ENCODE peak calls at places on chromosomes 4 and X, in seven cellular contexts. One of them, this sample, is unnamed.

GRCh38 chr4:60682901-60683300 is 517.2 kb upstream of the ADGRL3 start:
- DNase-seq in HepG2: no peak
- DNase-seq in HCT116: no peak
- DNase-seq in H1: no peak
- DNase-seq in K562: no peak
- DNase-seq in GM12878: no peak
- DNase-seq in SK-N-SH: no peak
- DNase-seq in this sample: no peak

GRCh38 chr4:169009281-169010124 is 552 bp downstream of the CBR4 start:
- DNase-seq in GM12878: no peak
- DNase-seq in H1: no peak
- DNase-seq in HCT116: peak; percentile 35
- DNase-seq in K562: peak; percentile 42
- DNase-seq in SK-N-SH: no peak
- DNase-seq in HepG2: peak; percentile 63
- DNase-seq in this sample: peak; percentile 67

GRCh38 chr4:187484186-187484585 is 511.4 kb upstream of the ZFP42 start:
- DNase-seq in HepG2: no peak
- DNase-seq in GM12878: no peak
- DNase-seq in K562: no peak
- DNase-seq in HCT116: no peak
- DNase-seq in SK-N-SH: no peak
- DNase-seq in H1: no peak
- DNase-seq in this sample: no peak

GRCh38 chrX:121208563-121208962 is 161.2 kb downstream of the GLUD2 start:
- DNase-seq in HCT116: no peak
- DNase-seq in H1: no peak
- DNase-seq in K562: no peak
- DNase-seq in SK-N-SH: no peak
- DNase-seq in GM12878: no peak
- DNase-seq in HepG2: no peak
- DNase-seq in this sample: no peak

GRCh38 chr4:89056292-89056952 is 563 bp downstream of the FAM13A start:
- DNase-seq in HepG2: no peak
- DNase-seq in SK-N-SH: no peak
- DNase-seq in GM12878: no peak
- DNase-seq in HCT116: no peak
- DNase-seq in H1: no peak
- DNase-seq in K562: peak; percentile 28
- DNase-seq in this sample: no peak

GRCh38 chrX:150306002-150306401 is 57.1 kb upstream of the MAMLD1 start:
- DNase-seq in SK-N-SH: no peak
- DNase-seq in K562: no peak
- DNase-seq in HepG2: no peak
- DNase-seq in GM12878: no peak
- DNase-seq in HCT116: no peak
- DNase-seq in H1: no peak
- DNase-seq in this sample: no peak

GRCh38 chrX:103464071-103464773 is 55.1 kb downstream of the RAB40A start:
- DNase-seq in SK-N-SH: peak; percentile 37
- DNase-seq in H1: no peak
- DNase-seq in GM12878: no peak
- DNase-seq in HepG2: peak; percentile 10
- DNase-seq in HCT116: peak; percentile 8
- DNase-seq in K562: peak; percentile 25
- DNase-seq in this sample: peak; percentile 14

GRCh38 chr4:8523175-8523574 is 57.0 kb upstream of the GPR78 start:
- DNase-seq in K562: no peak
- DNase-seq in H1: no peak
- DNase-seq in HCT116: no peak
- DNase-seq in HepG2: no peak
- DNase-seq in GM12878: no peak
- DNase-seq in SK-N-SH: no peak
- DNase-seq in this sample: no peak

GRCh38 chr4:77062856-77063255 is 12.9 kb downstream of the CCNI start:
- DNase-seq in SK-N-SH: no peak
- DNase-seq in GM12878: no peak
- DNase-seq in HepG2: no peak
- DNase-seq in HCT116: no peak
- DNase-seq in H1: no peak
- DNase-seq in K562: no peak
- DNase-seq in this sample: no peak

GRCh38 chr4:184362338-184362737 is 112.0 kb downstream of the IRF2 start:
- DNase-seq in HepG2: no peak
- DNase-seq in GM12878: no peak
- DNase-seq in H1: no peak
- DNase-seq in HCT116: no peak
- DNase-seq in K562: no peak
- DNase-seq in SK-N-SH: no peak
- DNase-seq in this sample: no peak

GRCh38 chr4:117010695-117011094 is 74.7 kb downstream of the TRAM1L1 start:
- DNase-seq in GM12878: no peak
- DNase-seq in SK-N-SH: no peak
- DNase-seq in H1: no peak
- DNase-seq in HepG2: no peak
- DNase-seq in K562: no peak
- DNase-seq in HCT116: no peak
- DNase-seq in this sample: no peak

GRCh38 chr4:174010547-174010946 is 272.9 kb downstream of the FBXO8 start:
- DNase-seq in H1: no peak
- DNase-seq in K562: no peak
- DNase-seq in HepG2: no peak
- DNase-seq in HCT116: no peak
- DNase-seq in GM12878: no peak
- DNase-seq in SK-N-SH: no peak
- DNase-seq in this sample: no peak

GRCh38 chr4:100790838-100791615 is 273.2 kb upstream of the EMCN start:
- DNase-seq in SK-N-SH: no peak
- DNase-seq in H1: no peak
- DNase-seq in HCT116: no peak
- DNase-seq in GM12878: no peak
- DNase-seq in K562: no peak
- DNase-seq in HepG2: no peak
- DNase-seq in this sample: no peak

GRCh38 chrX:12973561-12974216 is 1.2 kb upstream of the TMSB4X start:
- DNase-seq in SK-N-SH: no peak
- DNase-seq in HCT116: no peak
- DNase-seq in GM12878: no peak
- DNase-seq in HepG2: no peak
- DNase-seq in H1: no peak
- DNase-seq in K562: no peak
- DNase-seq in this sample: peak; percentile 64

GRCh38 chrX:20362268-20363002 is 95.7 kb upstream of the RPS6KA3 start:
- DNase-seq in HepG2: peak; percentile 93
- DNase-seq in H1: no peak
- DNase-seq in K562: no peak
- DNase-seq in HCT116: no peak
- DNase-seq in GM12878: no peak
- DNase-seq in SK-N-SH: no peak
- DNase-seq in this sample: no peak

GRCh38 chr4:8294775-8295174 is 25.2 kb downstream of the HTRA3 start:
- DNase-seq in H1: no peak
- DNase-seq in HCT116: no peak
- DNase-seq in GM12878: no peak
- DNase-seq in K562: no peak
- DNase-seq in SK-N-SH: no peak
- DNase-seq in HepG2: no peak
- DNase-seq in this sample: no peak

GRCh38 chr4:3375688-3376087 is 66.1 kb upstream of the HGFAC start:
- DNase-seq in SK-N-SH: peak; percentile 26
- DNase-seq in H1: no peak
- DNase-seq in HepG2: no peak
- DNase-seq in HCT116: no peak
- DNase-seq in K562: no peak
- DNase-seq in GM12878: no peak
- DNase-seq in this sample: no peak

GRCh38 chr4:71184195-71184781 is 154.5 kb upstream of the SLC4A4 start:
- DNase-seq in SK-N-SH: peak; percentile 48
- DNase-seq in H1: no peak
- DNase-seq in GM12878: peak; percentile 13
- DNase-seq in K562: peak; percentile 36
- DNase-seq in HCT116: peak; percentile 63
- DNase-seq in HepG2: peak; percentile 31
- DNase-seq in this sample: peak; percentile 85

GRCh38 chrX:51178352-51178751 is 154.3 kb upstream of the NUDT10 start:
- DNase-seq in K562: no peak
- DNase-seq in HCT116: no peak
- DNase-seq in HepG2: no peak
- DNase-seq in GM12878: no peak
- DNase-seq in H1: no peak
- DNase-seq in SK-N-SH: no peak
- DNase-seq in this sample: no peak

GRCh38 chr4:108774809-108775530 is 12.1 kb upstream of the ETNPPL start:
- DNase-seq in GM12878: no peak
- DNase-seq in HepG2: no peak
- DNase-seq in SK-N-SH: no peak
- DNase-seq in HCT116: peak; percentile 3
- DNase-seq in K562: no peak
- DNase-seq in H1: no peak
- DNase-seq in this sample: peak; percentile 56

GRCh38 chr4:186724861-186725419 is 1.3 kb upstream of the FAT1 start:
- DNase-seq in HepG2: no peak
- DNase-seq in SK-N-SH: no peak
- DNase-seq in K562: no peak
- DNase-seq in GM12878: no peak
- DNase-seq in H1: no peak
- DNase-seq in HCT116: no peak
- DNase-seq in this sample: no peak

GRCh38 chr4:54499308-54500074 is 158.3 kb upstream of the KIT start:
- DNase-seq in HepG2: no peak
- DNase-seq in HCT116: no peak
- DNase-seq in H1: no peak
- DNase-seq in SK-N-SH: no peak
- DNase-seq in K562: no peak
- DNase-seq in GM12878: no peak
- DNase-seq in this sample: no peak

GRCh38 chr4:86220137-86220536 is 139.7 kb downstream of the MAPK10 start:
- DNase-seq in K562: no peak
- DNase-seq in SK-N-SH: no peak
- DNase-seq in GM12878: no peak
- DNase-seq in H1: no peak
- DNase-seq in HepG2: no peak
- DNase-seq in HCT116: no peak
- DNase-seq in this sample: no peak

DNA sequence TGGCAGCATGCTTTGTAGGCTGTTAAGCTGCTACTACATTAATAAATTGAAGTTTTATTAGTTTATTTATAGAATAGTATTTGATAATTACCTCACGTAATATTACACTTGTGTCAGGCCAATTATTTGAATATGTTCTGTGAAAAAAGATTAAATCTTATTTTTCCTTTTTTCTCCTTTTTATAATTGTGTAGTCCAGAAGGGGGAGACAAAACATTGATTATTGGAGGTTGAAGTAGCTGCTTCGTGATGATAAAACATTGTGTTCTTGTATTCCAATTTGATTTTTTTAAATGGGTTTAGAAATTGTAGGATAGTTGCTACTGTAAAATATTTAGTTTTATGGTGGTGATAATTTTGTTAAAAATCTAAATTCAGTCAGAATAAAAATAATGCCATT is 85.7 kb downstream of the DIAPH2 start:
- DNase-seq in HCT116: no peak
- DNase-seq in SK-N-SH: peak; percentile 20
- DNase-seq in HepG2: peak; percentile 0
- DNase-seq in GM12878: no peak
- DNase-seq in K562: no peak
- DNase-seq in H1: no peak
- DNase-seq in this sample: peak; percentile 13
- TF ChIP-seq JUND in HCT116: no peak
- TF ChIP-seq JUND in SK-N-SH: no peak
- TF ChIP-seq JUND in HepG2: no peak
- TF ChIP-seq JUND in GM12878: no peak
- TF ChIP-seq JUND in K562: no peak
- TF ChIP-seq JUND in H1: no peak
- TF ChIP-seq JUND in this sample: no peak

GRCh38 chrX:44244008-44244407 is 99.5 kb downstream of the EFHC2 start:
- DNase-seq in GM12878: no peak
- DNase-seq in HepG2: no peak
- DNase-seq in SK-N-SH: peak; percentile 6
- DNase-seq in K562: no peak
- DNase-seq in H1: no peak
- DNase-seq in HCT116: peak; percentile 12
- DNase-seq in this sample: peak; percentile 56
- TF ChIP-seq JUND in GM12878: no peak
- TF ChIP-seq JUND in HepG2: no peak
- TF ChIP-seq JUND in SK-N-SH: no peak
- TF ChIP-seq JUND in K562: no peak
- TF ChIP-seq JUND in H1: no peak
- TF ChIP-seq JUND in HCT116: no peak
- TF ChIP-seq JUND in this sample: no peak

DNA sequence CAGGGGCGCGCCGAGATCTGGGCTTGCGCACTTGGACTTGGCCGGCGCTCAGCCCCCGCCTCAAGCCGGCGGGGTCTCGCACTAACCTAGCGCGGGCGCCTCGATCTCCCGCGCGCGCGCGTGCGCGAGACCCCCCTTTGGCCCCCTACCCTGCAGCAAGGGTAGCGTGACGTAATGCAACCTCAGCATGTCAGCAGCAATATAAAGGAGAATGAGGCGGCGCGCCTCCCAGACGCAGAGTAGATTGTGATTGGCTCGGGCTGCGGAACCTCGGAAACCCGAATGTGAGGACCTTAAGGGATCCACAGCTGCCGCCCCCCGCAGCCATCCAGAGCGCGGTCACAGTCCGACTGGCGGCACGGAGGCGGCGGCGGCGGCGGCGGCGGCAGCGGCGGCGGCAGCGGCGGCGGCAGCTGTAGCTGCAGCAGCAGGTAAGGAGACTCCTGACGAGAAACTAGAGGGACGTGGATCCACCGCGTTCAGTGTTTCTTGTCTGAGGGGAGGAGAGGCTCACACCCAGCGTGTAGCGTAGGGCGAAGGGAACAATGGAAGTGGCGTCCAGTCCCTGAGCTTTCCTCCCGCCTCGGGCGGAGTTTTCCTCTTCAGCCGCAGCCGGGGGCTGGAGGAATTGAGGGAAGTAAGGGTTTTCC is at the start of the genes SATL1 and ZNF711:
- DNase-seq in K562: peak; percentile 18
- DNase-seq in HepG2: peak; percentile 21
- DNase-seq in H1: peak; percentile 64
- DNase-seq in HCT116: peak; percentile 13
- DNase-seq in GM12878: no peak
- DNase-seq in SK-N-SH: peak; percentile 87
- DNase-seq in this sample: peak; percentile 20
- TF ChIP-seq JUND in K562: no peak
- TF ChIP-seq JUND in HepG2: no peak
- TF ChIP-seq JUND in H1: no peak
- TF ChIP-seq JUND in HCT116: no peak
- TF ChIP-seq JUND in GM12878: no peak
- TF ChIP-seq JUND in SK-N-SH: no peak
- TF ChIP-seq JUND in this sample: no peak

DNA sequence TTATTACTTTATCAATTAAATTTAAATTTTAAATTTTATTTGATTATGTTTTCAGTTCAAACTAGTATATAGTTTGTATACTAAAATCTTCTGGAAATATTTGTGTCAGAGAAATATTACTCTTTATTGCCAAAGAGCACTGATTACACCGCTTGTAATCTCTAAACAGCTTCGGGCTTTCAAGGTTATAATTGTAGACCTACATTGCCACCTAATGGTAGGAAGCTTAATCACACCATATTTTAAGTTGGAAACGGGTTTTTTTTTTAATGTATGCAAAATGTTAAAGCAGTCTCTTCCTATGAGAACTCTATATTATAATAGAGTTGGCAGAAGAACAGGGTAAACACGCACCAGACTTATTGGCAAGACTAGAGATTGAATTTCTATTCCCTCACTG is 19.4 kb upstream of the NFXL1 start:
- DNase-seq in HepG2: peak; percentile 32
- DNase-seq in HCT116: no peak
- DNase-seq in SK-N-SH: peak; percentile 36
- DNase-seq in GM12878: no peak
- DNase-seq in H1: no peak
- DNase-seq in K562: peak; percentile 18
- DNase-seq in this sample: peak; percentile 18
- TF ChIP-seq JUND in HepG2: no peak
- TF ChIP-seq JUND in HCT116: no peak
- TF ChIP-seq JUND in SK-N-SH: no peak
- TF ChIP-seq JUND in GM12878: no peak
- TF ChIP-seq JUND in H1: no peak
- TF ChIP-seq JUND in K562: no peak
- TF ChIP-seq JUND in this sample: no peak